ENCODE peak calls at places on chromosomes 16 and 17, in ten cellular contexts. Y, C, W, F, T, X, L, D, P and J are unnamed samples.
A peak's percentile ranks its signal among the peaks of the same experiment; 100 is the strongest.

GRCh38 chr17:79075861-79076406 is 1.3 kb downstream of the ENGASE start:
- DNase-seq in X (no peak), L (no peak), C (no peak), F (no peak), Y (no peak), D (no peak), P (no peak), W (no peak), T (no peak), J (no peak)

GRCh38 chr17:43572368-43572980 is 26.3 kb upstream of the ETV4 start:
- DNase-seq in W (peak; percentile 51), F (no peak), D (no peak), P (no peak), T (no peak), Y (no peak), L (no peak), X (no peak), C (no peak), J (no peak)

GRCh38 chr17:62705116-62705515 is 77.6 kb downstream of the MRC2 start:
- DNase-seq in Y (no peak), X (peak; percentile 80), W (no peak), T (no peak), D (no peak), F (peak; percentile 34), L (no peak), C (no peak), P (no peak), J (no peak)

GRCh38 chr16:70777973-70778406 is 23.0 kb downstream of the VAC14 start:
- DNase-seq in X (no peak), F (no peak), D (no peak), T (no peak), P (peak; percentile 55), W (no peak), Y (no peak), C (no peak), L (no peak), J (no peak)

GRCh38 chr17:79627184-79627765 is 16.4 kb upstream of the RBFOX3 start:
- DNase-seq in F (peak; percentile 15), X (no peak), W (no peak), Y (no peak), P (no peak), D (peak; percentile 17), C (no peak), L (no peak), T (peak; percentile 54), J (peak; percentile 90)

GRCh38 chr17:55487727-55488436 is 23.4 kb downstream of the SMIM36 start:
- DNase-seq in F (no peak), L (no peak), P (no peak), X (no peak), D (no peak), C (no peak), Y (no peak), W (no peak), T (no peak), J (no peak)

GRCh38 chr17:76816590-76817135 is 51.5 kb upstream of the MGAT5B start:
- DNase-seq in W (peak; percentile 72), L (no peak), X (peak; percentile 41), T (no peak), Y (peak; percentile 63), C (peak; percentile 46), F (peak; percentile 28), P (peak; percentile 10), D (no peak), J (no peak)

GRCh38 chr17:6343191-6343590 is 91.7 kb downstream of the AIPL1 start:
- DNase-seq in C (no peak), X (no peak), P (no peak), T (peak; percentile 12), Y (no peak), D (no peak), L (no peak), W (no peak), F (no peak), J (peak; percentile 70)

GRCh38 chr17:33200116-33200515 is 93.0 kb downstream of the ASIC2 start:
- DNase-seq in W (no peak), P (no peak), D (no peak), X (no peak), C (no peak), T (no peak), F (no peak), Y (no peak), L (no peak), J (no peak)

GRCh38 chr17:4554441-4554996 is 665 bp downstream of the MYBBP1A start:
- DNase-seq in Y (no peak), P (no peak), F (no peak), C (no peak), D (no peak), X (no peak), L (no peak), W (peak; percentile 27), T (no peak), J (no peak)

GRCh38 chr17:10600551-10600950 is 51.1 kb upstream of the MYH2 start:
- DNase-seq in T (no peak), X (peak; percentile 16), Y (no peak), L (no peak), D (no peak), W (no peak), C (no peak), P (no peak), F (no peak), J (no peak)

GRCh38 chr17:67477687-67478086 is 100.6 kb downstream of the PITPNC1 start:
- DNase-seq in W (no peak), X (no peak), T (no peak), L (no peak), F (no peak), Y (peak; percentile 43), P (no peak), C (no peak), D (no peak), J (no peak)
- TF ChIP-seq POLR2AphosphoS5 in W (no peak), X (no peak), T (no peak), L (no peak), F (no peak), Y (peak; percentile 56), P (no peak), C (no peak), D (no peak), J (no peak)

DNA sequence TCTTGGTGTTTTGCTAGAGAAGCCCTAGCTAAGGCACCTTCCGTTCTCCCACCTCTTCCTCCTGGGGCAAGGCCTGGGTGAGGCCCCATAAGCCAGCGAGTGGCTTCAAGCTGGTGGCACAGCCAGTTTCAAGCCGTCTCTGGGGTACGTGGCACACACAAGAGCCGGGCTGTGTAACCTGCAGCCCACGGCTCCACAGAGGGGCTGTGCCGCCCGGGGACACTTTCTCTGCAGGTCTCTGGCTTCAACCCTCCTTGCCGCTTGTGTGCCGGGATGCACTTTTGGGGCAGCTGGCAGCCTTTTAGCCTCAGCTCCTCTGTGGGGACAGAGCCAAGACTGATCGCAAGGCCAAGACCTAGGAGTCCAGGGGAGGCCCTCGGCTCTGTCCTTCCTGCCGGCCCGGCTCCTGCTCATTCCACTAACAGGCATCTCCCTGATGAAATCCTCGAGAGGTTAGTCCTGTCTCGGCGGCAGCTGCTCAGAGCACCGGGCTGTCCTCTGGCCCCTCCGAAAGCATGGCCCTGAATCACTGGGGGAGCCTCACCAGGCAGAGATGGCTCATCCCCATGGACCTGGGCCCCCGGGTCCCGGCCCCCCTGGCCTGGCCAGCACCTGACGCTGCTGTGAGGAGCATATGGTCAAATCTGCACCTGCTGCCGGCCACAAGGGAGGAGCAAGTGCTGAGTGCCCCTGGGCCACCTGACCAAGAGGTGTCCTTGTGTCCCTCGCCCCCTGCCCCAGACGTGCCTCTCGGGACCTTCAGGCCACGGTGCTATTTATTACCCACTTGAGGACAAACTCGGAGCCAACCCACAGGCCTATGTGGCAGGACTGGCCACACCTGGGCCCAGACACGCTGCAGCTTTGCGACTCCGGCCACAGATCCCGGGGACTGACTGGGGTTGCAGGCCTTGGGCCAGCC is 98.5 kb downstream of the METRNL start:
- DNase-seq in C (no peak), W (no peak), P (no peak), F (no peak), L (peak; percentile 9), D (peak; percentile 16), Y (no peak), X (no peak), T (peak; percentile 76), J (peak; percentile 86)
- TF ChIP-seq POLR2A in C (no peak), W (no peak), P (no peak), F (no peak), L (no peak), D (no peak), Y (no peak), X (no peak), T (no peak), J (no peak)

GRCh38 chr16:88770459-88771293 is 14.3 kb downstream of the PIEZO1 start:
- DNase-seq in W (peak; percentile 72), D (peak; percentile 89), P (peak; percentile 70), F (peak; percentile 40), L (peak; percentile 74), Y (peak; percentile 78), T (no peak), C (no peak), X (peak; percentile 64), J (no peak)

GRCh38 chr16:88774544-88775393 is 10.3 kb downstream of the PIEZO1 start:
- DNase-seq in F (no peak), L (no peak), W (no peak), D (no peak), P (no peak), X (no peak), C (no peak), Y (no peak), T (no peak), J (no peak)

GRCh38 chr16:88773812-88774291 is 11.2 kb downstream of the PIEZO1 start:
- DNase-seq in Y (no peak), F (peak; percentile 46), X (peak; percentile 56), D (peak; percentile 81), P (no peak), W (peak; percentile 90), T (peak; percentile 89), C (no peak), L (no peak), J (no peak)

GRCh38 chr16:88771294-88771772 is 13.7 kb downstream of the PIEZO1 start:
- DNase-seq in L (no peak), C (no peak), F (no peak), P (no peak), Y (no peak), T (no peak), W (no peak), D (no peak), X (no peak), J (no peak)

GRCh38 chr16:88772871-88773811 is 11.9 kb downstream of the PIEZO1 start:
- DNase-seq in P (no peak), D (peak; percentile 45), Y (no peak), L (peak; percentile 55), T (no peak), C (no peak), F (no peak), X (no peak), W (peak; percentile 59), J (no peak)
- TF ChIP-seq POLR2AphosphoS5 in P (peak; percentile 66), D (peak; percentile 80), Y (no peak), L (peak; percentile 33), T (no peak), C (no peak), F (peak; percentile 75), X (no peak), W (no peak), J (peak; percentile 83)

DNA sequence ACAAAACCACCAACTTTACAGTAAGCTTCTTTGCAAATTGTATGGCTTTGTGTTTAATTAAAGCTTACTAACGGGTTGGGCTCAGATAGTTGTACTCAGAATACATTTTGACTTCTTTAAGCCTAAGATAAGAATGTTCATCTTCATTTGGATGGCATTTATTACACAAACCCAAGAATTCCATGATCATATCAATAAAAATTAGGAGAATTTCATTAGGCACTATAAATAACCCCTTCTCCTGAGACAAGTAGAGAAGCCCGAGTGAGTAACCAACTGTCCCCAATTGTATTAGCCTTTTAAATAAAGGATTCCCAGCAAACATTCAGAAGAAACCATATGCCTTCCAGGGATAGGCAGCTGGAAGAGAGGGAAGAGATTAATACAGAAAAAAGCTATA is 504.7 kb downstream of the KCNJ2 start:
- DNase-seq in W (no peak), P (no peak), X (no peak), Y (no peak), D (no peak), C (no peak), T (no peak), L (no peak), F (no peak), J (no peak)
- TF ChIP-seq POLR2A in W (no peak), P (no peak), X (no peak), Y (no peak), D (no peak), C (no peak), T (no peak), L (no peak), F (no peak), J (no peak)